ENCODE peak calls at places on chromosomes 12 and 14, in six cellular contexts. F is IMR-90, E is HFF-Myc, V is testis, P is tibial artery, A is pancreas. K is an unnamed sample.
A peak's percentile ranks its signal among the peaks of the same experiment; 100 is the strongest.

GRCh38 chr12:2963760-2964292 is 4.6 kb downstream of the TEAD4 start:
- DNase-seq in F (peak; percentile 20), E (no peak), V (no peak), P (no peak), A (peak; percentile 37), K (no peak)

GRCh38 chr12:95996034-95996658 is at the start of gene HAL:
- DNase-seq in F (no peak), E (no peak), V (no peak), P (no peak), A (peak; percentile 29), K (peak; percentile 40)

GRCh38 chr12:98453070-98453469 is 62.3 kb upstream of the TMPO start:
- DNase-seq in F (no peak), E (no peak), V (no peak), P (no peak), A (no peak), K (no peak)

GRCh38 chr14:67187826-67188225 is 1.4 kb upstream of the GARIN2 start:
- DNase-seq in F (peak; percentile 86), E (peak; percentile 25), V (no peak), P (no peak), A (no peak), K (peak; percentile 75)

GRCh38 chr14:47948981-47949380 is 273.6 kb upstream of the MDGA2 start:
- DNase-seq in F (no peak), E (no peak), V (peak; percentile 40), P (no peak), A (no peak), K (no peak)

GRCh38 chr14:68464716-68465115 is 328.2 kb downstream of the ZFP36L1 start:
- DNase-seq in F (peak; percentile 64), E (no peak), V (no peak), P (no peak), A (no peak), K (peak; percentile 80)

GRCh38 chr14:74522740-74523139 is 29.2 kb downstream of the ISCA2 start:
- DNase-seq in F (no peak), E (no peak), V (no peak), P (no peak), A (no peak), K (no peak)

GRCh38 chr12:120117961-120118709 is 1.6 kb upstream of the RAB35 start:
- DNase-seq in F (peak; percentile 67), E (no peak), V (no peak), P (no peak), A (no peak), K (peak; percentile 77)

GRCh38 chr12:105476616-105477015 is 146.1 kb downstream of the C12orf75 start:
- DNase-seq in F (no peak), E (no peak), V (no peak), P (no peak), A (no peak), K (no peak)

GRCh38 chr14:99659333-99659741 is 14.4 kb downstream of the HHIPL1 start:
- DNase-seq in F (no peak), E (no peak), V (no peak), P (no peak), A (no peak), K (no peak)

GRCh38 chr12:109714141-109714912 is 702 bp downstream of the FAM222A start:
- DNase-seq in F (peak; percentile 20), E (no peak), V (peak; percentile 73), P (peak; percentile 29), A (peak; percentile 83), K (peak; percentile 29)

GRCh38 chr12:41919526-41920305 is 225.0 kb downstream of the GXYLT1 start:
- DNase-seq in F (no peak), E (no peak), V (no peak), P (no peak), A (no peak), K (no peak)

GRCh38 chr12:120699553-120699952 is 10.7 kb upstream of the UNC119B start:
- DNase-seq in F (no peak), E (no peak), V (no peak), P (no peak), A (no peak), K (no peak)

GRCh38 chr12:93127582-93128331 is 198.7 kb upstream of the EEA1 start:
- DNase-seq in F (peak; percentile 92), E (peak; percentile 80), V (peak; percentile 83), P (peak; percentile 84), A (peak; percentile 56), K (peak; percentile 84)

GRCh38 chr14:55201219-55202096 is 10.1 kb upstream of the DLGAP5 start:
- DNase-seq in F (no peak), E (no peak), V (no peak), P (no peak), A (no peak), K (no peak)

GRCh38 chr12:120353136-120353535 is 15.8 kb downstream of the MSI1 start:
- DNase-seq in F (no peak), E (no peak), V (no peak), P (no peak), A (no peak), K (no peak)

GRCh38 chr14:64723691-64724577 is 19.7 kb downstream of the PLEKHG3 start:
- DNase-seq in F (no peak), E (no peak), V (no peak), P (no peak), A (no peak), K (peak; percentile 88)

GRCh38 chr12:89384050-89384749 is 31.9 kb upstream of the DUSP6 start:
- DNase-seq in F (peak; percentile 92), E (peak; percentile 89), V (peak; percentile 63), P (peak; percentile 50), A (peak; percentile 27), K (peak; percentile 82)

GRCh38 chr14:74596747-74597456 is 15.1 kb downstream of the LTBP2 start:
- DNase-seq in F (peak; percentile 94), E (peak; percentile 70), V (no peak), P (no peak), A (no peak), K (no peak)

GRCh38 chr14:49463146-49463545 is 123.0 kb downstream of the RPS29 start:
- DNase-seq in F (no peak), E (no peak), V (no peak), P (no peak), A (no peak), K (no peak)

GRCh38 chr14:99388286-99388685 is 92.4 kb downstream of the SETD3 start:
- DNase-seq in F (no peak), E (no peak), V (no peak), P (no peak), A (no peak), K (no peak)

GRCh38 chr14:79841433-79841832 is 369.9 kb downstream of the DIO2 start:
- DNase-seq in F (peak; percentile 38), E (no peak), V (no peak), P (no peak), A (no peak), K (no peak)

GRCh38 chr12:68595246-68595645 is 15.5 kb upstream of the RAP1B start:
- DNase-seq in F (no peak), E (no peak), V (no peak), P (no peak), A (no peak), K (no peak)

GRCh38 chr14:63523735-63524408 is 19.3 kb downstream of the PPP2R5E start:
- DNase-seq in F (no peak), E (no peak), V (no peak), P (no peak), A (no peak), K (no peak)

GRCh38 chr12:56644654-56645053 is 1.1 kb downstream of the ATP5F1B start:
- DNase-seq in F (no peak), E (no peak), V (no peak), P (no peak), A (no peak), K (no peak)

GRCh38 chr12:56645201-56645716 is 525 bp downstream of the ATP5F1B start:
- DNase-seq in F (no peak), E (no peak), V (peak; percentile 34), P (peak; percentile 34), A (no peak), K (no peak)

GRCh38 chr12:56645717-56646446 is at the start of gene ATP5F1B:
- DNase-seq in F (peak; percentile 100), E (peak; percentile 100), V (peak; percentile 99), P (peak; percentile 97), A (peak; percentile 93), K (peak; percentile 100)
- TF ChIP-seq CTCF in F (no peak), E (no peak), V (no peak), P (peak; percentile 14), A (no peak), K (no peak)

GRCh38 chr12:47120736-47121135 is 41.0 kb upstream of the AMIGO2 start:
- DNase-seq in F (no peak), E (no peak), V (no peak), P (no peak), A (no peak), K (no peak)

GRCh38 chr12:47121146-47121545 is 41.4 kb upstream of the AMIGO2 start:
- DNase-seq in F (peak; percentile 48), E (no peak), V (no peak), P (no peak), A (no peak), K (peak; percentile 67)

GRCh38 chr12:47124451-47124850 is 44.7 kb upstream of the AMIGO2 start:
- DNase-seq in F (peak; percentile 72), E (no peak), V (no peak), P (no peak), A (no peak), K (peak; percentile 79)

DNA sequence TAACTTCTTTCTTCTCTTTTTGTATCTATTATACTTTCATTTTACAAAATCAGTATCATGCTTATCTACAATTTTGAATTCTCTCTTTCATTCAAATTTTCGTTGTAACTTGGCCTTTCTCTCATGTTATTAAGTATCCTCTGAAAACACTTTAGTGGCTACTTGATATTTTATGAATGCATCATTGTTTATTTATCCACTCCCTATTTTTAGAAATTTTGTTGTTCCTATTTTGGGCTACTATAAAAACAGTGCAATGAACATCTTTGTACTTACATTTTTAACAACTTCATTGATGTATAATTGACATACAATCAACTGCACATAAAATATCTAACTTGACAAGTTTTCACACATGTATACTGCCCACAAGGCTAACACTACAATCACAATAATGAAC is 44.0 kb upstream of the AMIGO2 start:
- DNase-seq in F (no peak), E (no peak), V (no peak), P (no peak), A (no peak), K (no peak)
- H3K4me3 ChIP-seq in F (no peak overlapping the region), E (no peak overlapping the region), V (no peak overlapping the region), P (no peak overlapping the region), A (no peak overlapping the region), K (no peak overlapping the region)

GRCh38 chr12:33514893-33515292 is 75.3 kb upstream of the SYT10 start:
- DNase-seq in F (no peak), E (no peak), V (no peak), P (no peak), A (no peak), K (peak; percentile 17)
- TF ChIP-seq CTCF in F (no peak), E (no peak), V (no peak), P (no peak), A (no peak), K (peak; percentile 15)

GRCh38 chr14:73427516-73428264 is 30.7 kb downstream of the NUMB start:
- DNase-seq in F (peak; percentile 63), E (no peak), V (no peak), P (no peak), A (no peak), K (no peak)

GRCh38 chr14:73422515-73422914 is 35.8 kb downstream of the NUMB start:
- DNase-seq in F (no peak), E (no peak), V (no peak), P (no peak), A (no peak), K (no peak)

GRCh38 chr14:73428354-73428824 is 30.0 kb downstream of the NUMB start:
- DNase-seq in F (peak; percentile 5), E (no peak), V (no peak), P (no peak), A (peak; percentile 25), K (no peak)

GRCh38 chr14:73426877-73427276 is 31.5 kb downstream of the NUMB start:
- DNase-seq in F (peak; percentile 60), E (no peak), V (no peak), P (no peak), A (no peak), K (no peak)

GRCh38 chr14:73424453-73424852 is 33.9 kb downstream of the NUMB start:
- DNase-seq in F (peak; percentile 36), E (no peak), V (no peak), P (no peak), A (no peak), K (no peak)
- H3K4me3 ChIP-seq in F (no peak overlapping the region), E (no peak overlapping the region), V (no peak overlapping the region), P (no peak overlapping the region), A (no peak overlapping the region), K (no peak overlapping the region)